ENCODE peak calls at places on chromosome X, in six cellular contexts. One of them, this sample, is unnamed.

GRCh38 chrX:32948130-32948529 is 263.2 kb downstream of the DMD start:
- DNase-seq in NCI-H1417 treated with DMSO at 0.1 percent for 48 hours: no peak
- DNase-seq in stimulated activated naive B cell treated with anti-CD40 and anti-IgM and Interleukin-4, amounts not matched to agents 10 μg/mL and 1 μg/mL and 100 μg/mL, for 72 hours: no peak
- DNase-seq in GM12865: no peak
- DNase-seq in fibroblast of lung: no peak
- DNase-seq in A172: no peak
- DNase-seq in this sample: no peak

GRCh38 chrX:103640401-103641155 is 11.8 kb downstream of the TCEAL1 start:
- DNase-seq in stimulated activated naive B cell treated with anti-CD40 and anti-IgM and Interleukin-4, amounts not matched to agents 10 μg/mL and 1 μg/mL and 100 μg/mL, for 72 hours: no peak
- DNase-seq in GM12865: no peak
- DNase-seq in A172: no peak
- DNase-seq in fibroblast of lung: peak
- DNase-seq in NCI-H1417 treated with DMSO at 0.1 percent for 48 hours: no peak
- DNase-seq in this sample: no peak

GRCh38 chrX:7925867-7926472 is 1.2 kb downstream of the PNPLA4 start:
- DNase-seq in GM12865: peak
- DNase-seq in NCI-H1417 treated with DMSO at 0.1 percent for 48 hours: peak
- DNase-seq in A172: peak
- DNase-seq in fibroblast of lung: peak
- DNase-seq in stimulated activated naive B cell treated with anti-CD40 and anti-IgM and Interleukin-4, amounts not matched to agents 10 μg/mL and 1 μg/mL and 100 μg/mL, for 72 hours: peak
- DNase-seq in this sample: peak

GRCh38 chrX:120450163-120450562 is 18.9 kb downstream of the LAMP2 start:
- DNase-seq in fibroblast of lung: peak
- DNase-seq in stimulated activated naive B cell treated with anti-CD40 and anti-IgM and Interleukin-4, amounts not matched to agents 10 μg/mL and 1 μg/mL and 100 μg/mL, for 72 hours: no peak
- DNase-seq in NCI-H1417 treated with DMSO at 0.1 percent for 48 hours: no peak
- DNase-seq in GM12865: peak
- DNase-seq in A172: no peak
- DNase-seq in this sample: no peak

GRCh38 chrX:72243472-72243871 is 4.6 kb upstream of the ERCC6L start:
- DNase-seq in A172: peak
- DNase-seq in GM12865: no peak
- DNase-seq in NCI-H1417 treated with DMSO at 0.1 percent for 48 hours: no peak
- DNase-seq in fibroblast of lung: peak
- DNase-seq in stimulated activated naive B cell treated with anti-CD40 and anti-IgM and Interleukin-4, amounts not matched to agents 10 μg/mL and 1 μg/mL and 100 μg/mL, for 72 hours: no peak
- DNase-seq in this sample: no peak

GRCh38 chrX:69501433-69501832 is 2.7 kb upstream of the NALF2 start:
- DNase-seq in NCI-H1417 treated with DMSO at 0.1 percent for 48 hours: no peak
- DNase-seq in GM12865: peak
- DNase-seq in stimulated activated naive B cell treated with anti-CD40 and anti-IgM and Interleukin-4, amounts not matched to agents 10 μg/mL and 1 μg/mL and 100 μg/mL, for 72 hours: no peak
- DNase-seq in A172: no peak
- DNase-seq in fibroblast of lung: no peak
- DNase-seq in this sample: no peak

GRCh38 chrX:24117288-24117687 is 32.2 kb upstream of the ZFX start:
- DNase-seq in fibroblast of lung: peak
- DNase-seq in GM12865: no peak
- DNase-seq in A172: peak
- DNase-seq in NCI-H1417 treated with DMSO at 0.1 percent for 48 hours: no peak
- DNase-seq in stimulated activated naive B cell treated with anti-CD40 and anti-IgM and Interleukin-4, amounts not matched to agents 10 μg/mL and 1 μg/mL and 100 μg/mL, for 72 hours: no peak
- DNase-seq in this sample: no peak

GRCh38 chrX:154096140-154097002 is 1.1 kb downstream of the MECP2 start:
- DNase-seq in NCI-H1417 treated with DMSO at 0.1 percent for 48 hours: no peak
- DNase-seq in fibroblast of lung: peak
- DNase-seq in stimulated activated naive B cell treated with anti-CD40 and anti-IgM and Interleukin-4, amounts not matched to agents 10 μg/mL and 1 μg/mL and 100 μg/mL, for 72 hours: peak
- DNase-seq in A172: peak
- DNase-seq in GM12865: peak
- DNase-seq in this sample: peak

GRCh38 chrX:16042980-16043379 is 80.4 kb upstream of the GRPR start:
- DNase-seq in fibroblast of lung: no peak
- DNase-seq in A172: no peak
- DNase-seq in GM12865: no peak
- DNase-seq in NCI-H1417 treated with DMSO at 0.1 percent for 48 hours: no peak
- DNase-seq in stimulated activated naive B cell treated with anti-CD40 and anti-IgM and Interleukin-4, amounts not matched to agents 10 μg/mL and 1 μg/mL and 100 μg/mL, for 72 hours: no peak
- DNase-seq in this sample: no peak

GRCh38 chrX:148536961-148537360 is 36.5 kb downstream of the AFF2 start:
- DNase-seq in A172: no peak
- DNase-seq in NCI-H1417 treated with DMSO at 0.1 percent for 48 hours: no peak
- DNase-seq in fibroblast of lung: no peak
- DNase-seq in stimulated activated naive B cell treated with anti-CD40 and anti-IgM and Interleukin-4, amounts not matched to agents 10 μg/mL and 1 μg/mL and 100 μg/mL, for 72 hours: no peak
- DNase-seq in GM12865: no peak
- DNase-seq in this sample: no peak

GRCh38 chrX:31656013-31656412 is 584.2 kb upstream of the FTHL17 start:
- DNase-seq in A172: peak
- DNase-seq in fibroblast of lung: peak
- DNase-seq in GM12865: no peak
- DNase-seq in NCI-H1417 treated with DMSO at 0.1 percent for 48 hours: no peak
- DNase-seq in stimulated activated naive B cell treated with anti-CD40 and anti-IgM and Interleukin-4, amounts not matched to agents 10 μg/mL and 1 μg/mL and 100 μg/mL, for 72 hours: no peak
- DNase-seq in this sample: no peak

GRCh38 chrX:150767475-150768131 is 74.4 kb downstream of the MTMR1 start:
- DNase-seq in stimulated activated naive B cell treated with anti-CD40 and anti-IgM and Interleukin-4, amounts not matched to agents 10 μg/mL and 1 μg/mL and 100 μg/mL, for 72 hours: no peak
- DNase-seq in fibroblast of lung: peak
- DNase-seq in GM12865: peak
- DNase-seq in NCI-H1417 treated with DMSO at 0.1 percent for 48 hours: no peak
- DNase-seq in A172: peak
- DNase-seq in this sample: no peak

GRCh38 chrX:45322382-45322781 is 121.7 kb upstream of the DIPK2B start:
- DNase-seq in stimulated activated naive B cell treated with anti-CD40 and anti-IgM and Interleukin-4, amounts not matched to agents 10 μg/mL and 1 μg/mL and 100 μg/mL, for 72 hours: no peak
- DNase-seq in fibroblast of lung: peak
- DNase-seq in A172: peak
- DNase-seq in NCI-H1417 treated with DMSO at 0.1 percent for 48 hours: no peak
- DNase-seq in GM12865: peak
- DNase-seq in this sample: no peak

GRCh38 chrX:47143894-47144625 is 442 bp downstream of the NDUFB11 start:
- DNase-seq in fibroblast of lung: peak
- DNase-seq in A172: peak
- DNase-seq in stimulated activated naive B cell treated with anti-CD40 and anti-IgM and Interleukin-4, amounts not matched to agents 10 μg/mL and 1 μg/mL and 100 μg/mL, for 72 hours: no peak
- DNase-seq in GM12865: peak
- DNase-seq in NCI-H1417 treated with DMSO at 0.1 percent for 48 hours: no peak
- DNase-seq in this sample: no peak

GRCh38 chrX:153649178-153649914 is 2.3 kb downstream of the DUSP9 start:
- DNase-seq in fibroblast of lung: no peak
- DNase-seq in NCI-H1417 treated with DMSO at 0.1 percent for 48 hours: no peak
- DNase-seq in A172: peak
- DNase-seq in stimulated activated naive B cell treated with anti-CD40 and anti-IgM and Interleukin-4, amounts not matched to agents 10 μg/mL and 1 μg/mL and 100 μg/mL, for 72 hours: no peak
- DNase-seq in GM12865: peak
- DNase-seq in this sample: peak

GRCh38 chrX:45497290-45497689 is 296.6 kb upstream of the DIPK2B start:
- DNase-seq in GM12865: no peak
- DNase-seq in stimulated activated naive B cell treated with anti-CD40 and anti-IgM and Interleukin-4, amounts not matched to agents 10 μg/mL and 1 μg/mL and 100 μg/mL, for 72 hours: no peak
- DNase-seq in NCI-H1417 treated with DMSO at 0.1 percent for 48 hours: no peak
- DNase-seq in A172: no peak
- DNase-seq in fibroblast of lung: no peak
- DNase-seq in this sample: no peak

GRCh38 chrX:13081385-13082285 is 37.2 kb upstream of the FAM9C start:
- DNase-seq in stimulated activated naive B cell treated with anti-CD40 and anti-IgM and Interleukin-4, amounts not matched to agents 10 μg/mL and 1 μg/mL and 100 μg/mL, for 72 hours: peak
- DNase-seq in A172: no peak
- DNase-seq in GM12865: peak
- DNase-seq in fibroblast of lung: peak
- DNase-seq in NCI-H1417 treated with DMSO at 0.1 percent for 48 hours: no peak
- DNase-seq in this sample: no peak

GRCh38 chrX:150324035-150324728 is 38.9 kb upstream of the MAMLD1 start:
- DNase-seq in stimulated activated naive B cell treated with anti-CD40 and anti-IgM and Interleukin-4, amounts not matched to agents 10 μg/mL and 1 μg/mL and 100 μg/mL, for 72 hours: no peak
- DNase-seq in fibroblast of lung: peak
- DNase-seq in A172: peak
- DNase-seq in GM12865: no peak
- DNase-seq in NCI-H1417 treated with DMSO at 0.1 percent for 48 hours: no peak
- DNase-seq in this sample: no peak

GRCh38 chrX:104195489-104196084 is 29.3 kb downstream of the FAM199X start:
- DNase-seq in GM12865: peak
- DNase-seq in A172: no peak
- DNase-seq in NCI-H1417 treated with DMSO at 0.1 percent for 48 hours: no peak
- DNase-seq in stimulated activated naive B cell treated with anti-CD40 and anti-IgM and Interleukin-4, amounts not matched to agents 10 μg/mL and 1 μg/mL and 100 μg/mL, for 72 hours: no peak
- DNase-seq in fibroblast of lung: peak
- DNase-seq in this sample: no peak

GRCh38 chrX:48530736-48531135 is 8.8 kb upstream of the TBC1D25 start:
- DNase-seq in NCI-H1417 treated with DMSO at 0.1 percent for 48 hours: no peak
- DNase-seq in fibroblast of lung: no peak
- DNase-seq in A172: peak
- DNase-seq in GM12865: no peak
- DNase-seq in stimulated activated naive B cell treated with anti-CD40 and anti-IgM and Interleukin-4, amounts not matched to agents 10 μg/mL and 1 μg/mL and 100 μg/mL, for 72 hours: no peak
- DNase-seq in this sample: no peak

This sample was measured in upper lobe of right lung.